ENCODE peak calls at places on chromosomes 5 and 9, in eight cellular contexts. C is iris pigment epithelial cell, A is GM03348, F is neural crest cell, T is AG20443, G is NCI-H1092 treated with DMSO at 0.1 percent for 48 hours, O is T47D, D is HFF-Myc. Y is an unnamed sample.

GRCh38 chr9:89879276-89879675 is 274.5 kb downstream of the GADD45G start:
- DNase-seq in C (no peak), A (no peak), F (no peak), T (no peak), G (no peak), O (no peak), D (no peak), Y (no peak)

GRCh38 chr5:93789173-93790070 is 48.0 kb upstream of the POU5F2 start:
- DNase-seq in C (peak; percentile 84), A (peak; percentile 60), F (no peak), T (peak; percentile 27), G (peak; percentile 6), O (no peak), D (peak; percentile 66), Y (peak; percentile 12)

GRCh38 chr9:134690946-134691694 is 49.5 kb downstream of the COL5A1 start:
- DNase-seq in C (peak; percentile 21), A (no peak), F (no peak), T (peak; percentile 46), G (no peak), O (no peak), D (no peak), Y (no peak)

GRCh38 chr5:79702606-79703380 is 13.2 kb downstream of the CMYA5 start:
- DNase-seq in C (peak; percentile 43), A (peak; percentile 62), F (no peak), T (peak; percentile 51), G (no peak), O (no peak), D (no peak), Y (no peak)

GRCh38 chr5:151141535-151141934 is 16.0 kb downstream of the ANXA6 start:
- DNase-seq in C (peak; percentile 65), A (peak; percentile 38), F (no peak), T (no peak), G (no peak), O (no peak), D (no peak), Y (no peak)

GRCh38 chr5:87136096-87136495 is 131.6 kb upstream of the RASA1 start:
- DNase-seq in C (no peak), A (no peak), F (no peak), T (peak; percentile 18), G (no peak), O (no peak), D (no peak), Y (no peak)

GRCh38 chr9:129473523-129474244 is 147.2 kb downstream of the C9orf50 start:
- DNase-seq in C (no peak), A (peak; percentile 59), F (no peak), T (peak; percentile 69), G (no peak), O (no peak), D (no peak), Y (no peak)

GRCh38 chr5:118752992-118753391 is 235.4 kb downstream of the DTWD2 start:
- DNase-seq in C (no peak), A (no peak), F (no peak), T (no peak), G (no peak), O (no peak), D (no peak), Y (no peak)

GRCh38 chr9:99103054-99103453 is 1.9 kb upstream of the TGFBR1 start:
- DNase-seq in C (peak; percentile 55), A (no peak), F (no peak), T (no peak), G (no peak), O (no peak), D (no peak), Y (no peak)

GRCh38 chr5:178234753-178235599 is 2.4 kb upstream of the PHYKPL start:
- DNase-seq in C (peak; percentile 56), A (peak; percentile 84), F (peak; percentile 93), T (peak; percentile 81), G (peak; percentile 31), O (peak; percentile 76), D (no peak), Y (no peak)

GRCh38 chr5:8686707-8687106 is 817.8 kb downstream of the MTRR start:
- DNase-seq in C (peak; percentile 5), A (peak; percentile 62), F (no peak), T (peak; percentile 49), G (no peak), O (no peak), D (no peak), Y (peak; percentile 17)

GRCh38 chr5:134115806-134116175 is 1.3 kb downstream of the TCF7 start:
- DNase-seq in C (no peak), A (no peak), F (no peak), T (no peak), G (no peak), O (no peak), D (no peak), Y (no peak)

GRCh38 chr5:69083412-69083811 is 10.4 kb upstream of the SLC30A5 start:
- DNase-seq in C (peak; percentile 10), A (no peak), F (no peak), T (no peak), G (no peak), O (no peak), D (no peak), Y (no peak)

GRCh38 chr5:145495171-145495570 is 340.0 kb downstream of the PRELID2 start:
- DNase-seq in C (peak; percentile 29), A (peak; percentile 17), F (no peak), T (no peak), G (no peak), O (no peak), D (no peak), Y (no peak)

GRCh38 chr5:68745459-68745858 is 348.4 kb upstream of the SLC30A5 start:
- DNase-seq in C (peak; percentile 12), A (peak; percentile 13), F (no peak), T (no peak), G (no peak), O (no peak), D (no peak), Y (no peak)

GRCh38 chr9:5310851-5311250 is 6.3 kb upstream of the RLN2 start:
- DNase-seq in C (no peak), A (no peak), F (no peak), T (no peak), G (no peak), O (no peak), D (no peak), Y (no peak)

GRCh38 chr5:125372694-125373621 is 626.5 kb upstream of the ZNF608 start:
- DNase-seq in C (peak; percentile 63), A (peak; percentile 54), F (no peak), T (peak; percentile 78), G (peak; percentile 35), O (no peak), D (peak; percentile 39), Y (peak; percentile 17)

GRCh38 chr5:66908230-66908629 is 288.4 kb downstream of the CD180 start:
- DNase-seq in C (no peak), A (no peak), F (no peak), T (no peak), G (no peak), O (no peak), D (no peak), Y (no peak)

GRCh38 chr5:165616550-165617430 is 2111.4 kb downstream of the MAT2B start:
- DNase-seq in C (peak; percentile 62), A (no peak), F (no peak), T (no peak), G (no peak), O (peak; percentile 34), D (no peak), Y (no peak)

GRCh38 chr9:125233678-125234077 is 7.5 kb downstream of the HSPA5 start:
- DNase-seq in C (peak; percentile 99), A (peak; percentile 82), F (no peak), T (peak; percentile 87), G (no peak), O (no peak), D (peak; percentile 94), Y (peak; percentile 95)

GRCh38 chr5:15694694-15695093 is 194.7 kb downstream of the FBXL7 start:
- DNase-seq in C (peak; percentile 27), A (peak; percentile 55), F (no peak), T (peak; percentile 50), G (no peak), O (no peak), D (no peak), Y (no peak)

GRCh38 chr5:158976035-158976434 is 123.7 kb downstream of the EBF1 start:
- DNase-seq in C (peak; percentile 88), A (peak; percentile 78), F (no peak), T (peak; percentile 73), G (peak; percentile 22), O (no peak), D (peak; percentile 73), Y (peak; percentile 64)

GRCh38 chr9:108811944-108812343 is 43.8 kb downstream of the ACTL7B start:
- DNase-seq in C (no peak), A (no peak), F (no peak), T (no peak), G (peak; percentile 78), O (no peak), D (no peak), Y (no peak)

GRCh38 chr9:3088166-3088702 is 244.3 kb upstream of the PUM3 start:
- DNase-seq in C (no peak), A (no peak), F (no peak), T (no peak), G (no peak), O (no peak), D (no peak), Y (no peak)

GRCh38 chr5:63916786-63917185 is 45.5 kb downstream of the HTR1A start:
- DNase-seq in C (peak; percentile 0), A (no peak), F (no peak), T (no peak), G (no peak), O (no peak), D (no peak), Y (no peak)

GRCh38 chr9:8809747-8810146 is 1010.2 kb upstream of the DMAC1 start:
- DNase-seq in C (no peak), A (no peak), F (no peak), T (no peak), G (no peak), O (no peak), D (no peak), Y (no peak)

GRCh38 chr9:8331507-8331906 is 531.9 kb upstream of the DMAC1 start:
- DNase-seq in C (no peak), A (no peak), F (no peak), T (no peak), G (no peak), O (no peak), D (no peak), Y (no peak)

GRCh38 chr5:180367991-180368390 is 14.9 kb upstream of the GFPT2 start:
- DNase-seq in C (no peak), A (no peak), F (no peak), T (no peak), G (no peak), O (no peak), D (no peak), Y (no peak)

GRCh38 chr5:168449166-168449565 is 37.1 kb upstream of the RARS1 start:
- DNase-seq in C (no peak), A (no peak), F (no peak), T (no peak), G (no peak), O (peak; percentile 81), D (no peak), Y (no peak)

GRCh38 chr5:7857361-7857760 is 6.4 kb upstream of the CFAP90 start:
- DNase-seq in C (no peak), A (no peak), F (no peak), T (no peak), G (no peak), O (no peak), D (no peak), Y (no peak)

GRCh38 chr5:178202541-178202940 is 1.8 kb upstream of the HNRNPAB start:
- DNase-seq in C (no peak), A (no peak), F (no peak), T (no peak), G (no peak), O (no peak), D (no peak), Y (no peak)

GRCh38 chr5:151098185-151098813 is 17.5 kb upstream of the TNIP1 start:
- DNase-seq in C (no peak), A (no peak), F (no peak), T (no peak), G (no peak), O (no peak), D (no peak), Y (no peak)

GRCh38 chr5:150158170-150158949 is 2.7 kb upstream of the PDGFRB start:
- DNase-seq in C (peak; percentile 47), A (peak; percentile 83), F (no peak), T (peak; percentile 58), G (no peak), O (no peak), D (no peak), Y (no peak)

GRCh38 chr9:31639444-31639843 is 745.0 kb upstream of the ACO1 start:
- DNase-seq in C (no peak), A (no peak), F (no peak), T (no peak), G (no peak), O (no peak), D (no peak), Y (no peak)